ENCODE peak calls at places on chromosomes 1 and 21, in ten cellular contexts. G, X, O, Q, R, Z, B, D, K and S are unnamed samples.

GRCh38 chr1:112083487-112083886 is 94.0 kb upstream of the KCND3 start:
- DNase-seq in G (no peak), X (peak), O (no peak), Q (no peak), R (peak), Z (peak), B (no peak), D (no peak), K (peak), S (peak)

GRCh38 chr1:3522564-3523270 is 68.3 kb downstream of the ARHGEF16 start:
- DNase-seq in G (no peak), X (no peak), O (no peak), Q (no peak), R (no peak), Z (peak), B (no peak), D (no peak), K (no peak), S (no peak)

GRCh38 chr21:31526040-31526439 is 133.5 kb upstream of the SOD1 start:
- DNase-seq in G (no peak), X (no peak), O (no peak), Q (no peak), R (no peak), Z (no peak), B (no peak), D (no peak), K (no peak), S (no peak)

GRCh38 chr1:53735261-53735660 is 3.7 kb downstream of the GLIS1 start:
- DNase-seq in G (no peak), X (peak), O (no peak), Q (no peak), R (no peak), Z (no peak), B (no peak), D (no peak), K (no peak), S (no peak)

GRCh38 chr1:60273185-60273584 is 199.6 kb upstream of the C1orf87 start:
- DNase-seq in G (no peak), X (no peak), O (no peak), Q (no peak), R (no peak), Z (no peak), B (no peak), D (no peak), K (no peak), S (no peak)

GRCh38 chr1:184418955-184419733 is 32.3 kb downstream of the C1orf21 start:
- DNase-seq in G (no peak), X (peak), O (no peak), Q (no peak), R (no peak), Z (peak), B (no peak), D (no peak), K (no peak), S (no peak)

GRCh38 chr1:19006000-19006399 is 49.5 kb upstream of the IFFO2 start:
- DNase-seq in G (peak), X (no peak), O (no peak), Q (no peak), R (no peak), Z (no peak), B (no peak), D (no peak), K (no peak), S (no peak)

GRCh38 chr1:65418522-65419185 is 1.8 kb upstream of the LEPR start:
- DNase-seq in G (no peak), X (no peak), O (no peak), Q (no peak), R (no peak), Z (no peak), B (no peak), D (no peak), K (no peak), S (no peak)

GRCh38 chr1:167489581-167490340 is 28.6 kb downstream of the CD247 start:
- DNase-seq in G (no peak), X (no peak), O (no peak), Q (no peak), R (no peak), Z (no peak), B (no peak), D (no peak), K (no peak), S (no peak)

GRCh38 chr1:184158911-184159701 is 107.6 kb downstream of the TSEN15 start:
- DNase-seq in G (no peak), X (no peak), O (no peak), Q (no peak), R (no peak), Z (no peak), B (no peak), D (no peak), K (peak), S (no peak)

GRCh38 chr1:198756470-198756869 is 117.6 kb downstream of the PTPRC start:
- DNase-seq in G (no peak), X (no peak), O (no peak), Q (no peak), R (no peak), Z (no peak), B (no peak), D (no peak), K (no peak), S (no peak)
- TF ChIP-seq CTCF in G (peak), X (no peak), O (no peak), Q (no peak), R (no peak), Z (peak), B (peak), D (no peak), K (no peak), S (no peak)

GRCh38 chr1:28565726-28566125 is 12.8 kb downstream of the TRNAU1AP start:
- DNase-seq in G (no peak), X (no peak), O (no peak), Q (no peak), R (no peak), Z (no peak), B (no peak), D (no peak), K (no peak), S (no peak)

GRCh38 chr1:28560886-28561285 is 8.0 kb downstream of the TRNAU1AP start:
- DNase-seq in G (no peak), X (no peak), O (no peak), Q (no peak), R (no peak), Z (no peak), B (no peak), D (no peak), K (no peak), S (no peak)

GRCh38 chr1:28566931-28567330 is 14.0 kb downstream of the TRNAU1AP start:
- DNase-seq in G (no peak), X (no peak), O (no peak), Q (no peak), R (no peak), Z (no peak), B (no peak), D (no peak), K (no peak), S (no peak)

GRCh38 chr1:28565040-28565439 is 12.2 kb downstream of the TRNAU1AP start:
- DNase-seq in G (no peak), X (no peak), O (no peak), Q (no peak), R (no peak), Z (no peak), B (no peak), D (no peak), K (no peak), S (no peak)

GRCh38 chr1:28564310-28564709 is 11.4 kb downstream of the TRNAU1AP start:
- DNase-seq in G (no peak), X (no peak), O (no peak), Q (no peak), R (no peak), Z (no peak), B (no peak), D (no peak), K (no peak), S (no peak)
- TF ChIP-seq CTCF in G (no peak), X (no peak), O (no peak), Q (no peak), R (no peak), Z (no peak), B (no peak), D (no peak), K (no peak), S (no peak)

GRCh38 chr1:74732960-74733615 is at the start of the genes CRYZ and TYW3:
- DNase-seq in G (peak), X (peak), O (peak), Q (peak), R (peak), Z (peak), B (peak), D (peak), K (peak), S (peak)
- TF ChIP-seq CTCF in G (no peak), X (no peak), O (no peak), Q (no peak), R (no peak), Z (no peak), B (no peak), D (no peak), K (no peak), S (no peak)

GRCh38 chr21:42250422-42251403 is 31.8 kb downstream of the ABCG1 start:
- DNase-seq in G (no peak), X (no peak), O (no peak), Q (no peak), R (no peak), Z (no peak), B (no peak), D (no peak), K (no peak), S (no peak)

GRCh38 chr21:42248783-42249597 is 30.1 kb downstream of the ABCG1 start:
- DNase-seq in G (no peak), X (no peak), O (peak), Q (peak), R (no peak), Z (no peak), B (peak), D (no peak), K (peak), S (no peak)

GRCh38 chr21:42247716-42248115 is 28.8 kb downstream of the ABCG1 start:
- DNase-seq in G (no peak), X (no peak), O (no peak), Q (no peak), R (no peak), Z (no peak), B (no peak), D (no peak), K (no peak), S (no peak)

GRCh38 chr21:42245348-42246185 is 26.6 kb downstream of the ABCG1 start:
- DNase-seq in G (no peak), X (no peak), O (no peak), Q (no peak), R (no peak), Z (no peak), B (no peak), D (no peak), K (no peak), S (no peak)

GRCh38 chr21:42248241-42248640 is 29.3 kb downstream of the ABCG1 start:
- DNase-seq in G (no peak), X (no peak), O (no peak), Q (no peak), R (no peak), Z (no peak), B (no peak), D (no peak), K (no peak), S (no peak)
- TF ChIP-seq CTCF in G (no peak), X (no peak), O (no peak), Q (no peak), R (no peak), Z (no peak), B (no peak), D (no peak), K (no peak), S (no peak)

GRCh38 chr1:181583598-181583997 is 100.3 kb downstream of the CACNA1E start:
- DNase-seq in G (peak), X (no peak), O (no peak), Q (no peak), R (no peak), Z (no peak), B (no peak), D (no peak), K (no peak), S (no peak)
- TF ChIP-seq CTCF in G (no peak), X (peak), O (no peak), Q (no peak), R (peak), Z (no peak), B (no peak), D (peak), K (no peak), S (no peak)

DNA sequence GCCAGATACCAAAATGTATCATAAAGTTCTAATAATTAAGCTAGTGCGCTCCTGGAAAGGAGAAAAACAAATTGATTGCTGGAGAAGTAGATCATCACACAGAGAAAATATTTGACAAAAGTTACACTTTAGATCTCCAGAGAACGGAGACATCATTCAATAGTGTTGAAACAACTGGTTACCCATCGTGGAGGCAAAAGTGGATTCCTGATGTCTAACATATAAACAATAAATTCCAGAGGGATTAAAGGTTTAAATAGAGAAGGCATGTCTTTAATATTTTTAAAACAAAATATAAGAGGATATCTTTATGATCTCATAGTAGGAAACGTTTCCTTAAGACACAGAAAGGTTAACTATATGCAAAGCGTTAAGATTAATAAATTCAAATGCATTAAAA is 41.0 kb downstream of the NRIP1 start:
- DNase-seq in G (no peak), X (peak), O (no peak), Q (no peak), R (no peak), Z (no peak), B (no peak), D (no peak), K (no peak), S (no peak)
- TF ChIP-seq CTCF in G (no peak), X (no peak), O (no peak), Q (no peak), R (no peak), Z (no peak), B (no peak), D (no peak), K (no peak), S (no peak)

DNA sequence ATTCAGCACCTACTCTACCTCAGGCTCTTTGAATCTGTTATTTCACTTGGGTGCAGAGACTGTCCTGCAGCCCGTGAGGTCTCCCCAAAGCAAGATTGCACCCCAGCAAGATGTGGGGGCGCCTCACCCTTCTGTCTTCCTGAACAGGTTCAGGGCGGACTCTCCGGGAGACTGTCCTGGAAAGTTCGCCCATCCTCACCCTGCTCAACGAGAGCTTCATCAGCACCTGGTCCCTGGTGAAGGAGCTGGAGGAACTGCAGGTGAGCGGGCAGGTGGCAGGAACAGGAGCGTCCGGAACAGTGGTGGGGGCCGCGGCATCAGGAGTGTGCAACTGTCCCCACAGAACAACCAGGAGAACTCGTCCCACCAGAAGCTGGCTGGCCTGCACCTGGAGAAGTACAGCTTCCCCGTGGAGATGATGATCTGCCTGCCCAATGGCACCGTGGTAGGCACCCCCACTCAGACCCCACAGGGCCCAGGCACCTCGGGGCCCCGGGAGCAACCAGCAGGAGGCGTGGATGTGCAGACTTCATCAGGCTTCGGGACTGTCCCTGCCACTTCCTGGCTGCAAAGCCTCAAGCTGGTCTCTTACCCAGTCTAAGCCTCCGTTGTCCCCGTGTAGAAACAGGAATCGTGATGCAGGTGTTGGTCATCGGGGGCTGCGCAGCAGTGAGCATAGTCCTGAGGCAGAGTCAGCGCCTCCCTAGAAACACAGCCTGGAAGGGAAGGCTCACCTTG is 5.9 kb upstream of the MTFR1L start:
- DNase-seq in G (no peak), X (no peak), O (no peak), Q (no peak), R (no peak), Z (no peak), B (no peak), D (no peak), K (peak), S (no peak)
- TF ChIP-seq CTCF in G (no peak), X (no peak), O (peak), Q (peak), R (no peak), Z (no peak), B (no peak), D (no peak), K (peak), S (no peak)

DNA sequence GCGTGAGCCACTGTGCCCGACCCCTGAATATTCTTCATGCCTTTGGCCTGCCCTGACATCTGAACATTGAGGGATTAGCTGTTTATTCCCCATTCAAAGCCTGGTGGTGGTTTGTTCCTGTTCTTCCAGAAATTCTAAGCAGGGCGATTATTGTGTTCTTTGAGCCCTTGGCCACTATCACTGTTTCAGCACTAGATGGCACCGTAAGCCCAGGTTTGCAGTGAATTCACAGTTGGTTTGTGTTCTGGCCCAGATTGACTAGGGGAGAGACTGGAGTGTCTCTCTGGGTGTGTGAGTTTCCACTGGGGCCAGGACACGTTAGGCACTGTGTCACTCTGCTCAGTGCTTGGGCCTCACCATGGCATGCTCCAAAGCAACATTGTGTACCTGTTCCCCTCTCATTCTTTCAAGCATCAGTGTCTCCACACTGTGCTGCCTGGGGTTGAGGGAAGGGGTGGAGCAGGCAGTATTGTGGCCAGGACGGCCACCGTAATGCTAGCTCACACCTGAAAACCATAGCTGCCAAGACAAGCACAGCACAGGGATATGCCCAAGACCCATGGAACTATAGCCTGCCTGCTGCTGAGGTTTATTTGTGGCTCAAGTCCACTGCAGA is 52.7 kb downstream of the PKN2 start:
- DNase-seq in G (peak), X (peak), O (no peak), Q (no peak), R (peak), Z (peak), B (no peak), D (peak), K (peak), S (no peak)
- TF ChIP-seq CTCF in G (peak), X (peak), O (peak), Q (peak), R (no peak), Z (peak), B (no peak), D (peak), K (peak), S (peak)

DNA sequence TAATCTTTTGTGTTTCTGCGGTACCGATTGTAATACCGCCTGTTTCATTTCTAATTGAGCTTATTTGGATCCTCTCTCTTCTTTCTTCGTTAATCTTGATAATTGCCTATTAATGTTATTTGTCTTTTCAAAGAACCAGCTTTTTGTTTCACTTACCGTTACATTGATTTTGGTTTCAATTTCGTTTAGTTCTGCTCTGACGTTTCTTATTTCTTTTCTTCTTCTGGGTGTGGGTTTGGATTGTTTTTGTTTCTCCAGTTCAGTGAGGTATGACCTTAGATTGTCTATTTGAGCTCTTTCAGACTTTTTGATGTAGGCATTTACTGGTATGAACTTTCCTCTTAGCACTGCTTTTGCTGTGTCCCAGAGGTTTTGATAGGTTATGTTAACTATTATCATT is 9.4 kb downstream of the OR2M2 start:
- DNase-seq in G (no peak), X (no peak), O (no peak), Q (no peak), R (no peak), Z (no peak), B (no peak), D (no peak), K (no peak), S (no peak)
- TF ChIP-seq CTCF in G (no peak), X (no peak), O (no peak), Q (no peak), R (no peak), Z (no peak), B (no peak), D (no peak), K (no peak), S (no peak)

GRCh38 chr1:160544647-160545046 is 21.6 kb upstream of the SLAMF6 start:
- DNase-seq in G (no peak), X (no peak), O (peak), Q (no peak), R (no peak), Z (no peak), B (no peak), D (no peak), K (peak), S (no peak)
- TF ChIP-seq CTCF in G (peak), X (no peak), O (peak), Q (peak), R (peak), Z (no peak), B (peak), D (peak), K (peak), S (peak)